ENCODE peak calls at places on chromosomes 13 and 19, in eight cellular contexts. One of them, this sample, is unnamed.

GRCh38 chr19:49486710-49487276 is 615 bp upstream of the RPL13A start:
- DNase-seq in pancreas: no peak
- DNase-seq in GM12865: no peak
- DNase-seq in nephron progenitor cell: no peak
- DNase-seq in body of pancreas: no peak
- DNase-seq in uterus: no peak
- DNase-seq in D721Med: no peak
- DNase-seq in natural killer cell: no peak
- DNase-seq in this sample: no peak

GRCh38 chr19:43229315-43229714 is 23.9 kb upstream of the PSG4 start:
- DNase-seq in pancreas: no peak
- DNase-seq in nephron progenitor cell: no peak
- DNase-seq in uterus: no peak
- DNase-seq in GM12865: no peak
- DNase-seq in natural killer cell: no peak
- DNase-seq in D721Med: no peak
- DNase-seq in body of pancreas: no peak
- DNase-seq in this sample: no peak

GRCh38 chr13:40792284-40793051 is 3.1 kb downstream of the SLC25A15 start:
- DNase-seq in pancreas: no peak
- DNase-seq in body of pancreas: no peak
- DNase-seq in uterus: no peak
- DNase-seq in nephron progenitor cell: no peak
- DNase-seq in D721Med: no peak
- DNase-seq in GM12865: peak; percentile 63
- DNase-seq in natural killer cell: no peak
- DNase-seq in this sample: no peak

GRCh38 chr13:74132768-74133656 is 1.2 kb downstream of the KLF12 start:
- DNase-seq in natural killer cell: peak; percentile 47
- DNase-seq in pancreas: no peak
- DNase-seq in nephron progenitor cell: peak; percentile 45
- DNase-seq in uterus: peak; percentile 25
- DNase-seq in D721Med: no peak
- DNase-seq in body of pancreas: peak; percentile 8
- DNase-seq in GM12865: peak; percentile 49
- DNase-seq in this sample: no peak

GRCh38 chr13:34017231-34017630 is 199.3 kb downstream of the RFC3 start:
- DNase-seq in D721Med: no peak
- DNase-seq in natural killer cell: no peak
- DNase-seq in nephron progenitor cell: no peak
- DNase-seq in GM12865: no peak
- DNase-seq in body of pancreas: no peak
- DNase-seq in uterus: no peak
- DNase-seq in pancreas: no peak
- DNase-seq in this sample: no peak

GRCh38 chr13:64640002-64640401 is 2590.1 kb downstream of the PCDH9 start:
- DNase-seq in body of pancreas: no peak
- DNase-seq in D721Med: no peak
- DNase-seq in pancreas: no peak
- DNase-seq in natural killer cell: no peak
- DNase-seq in GM12865: no peak
- DNase-seq in uterus: no peak
- DNase-seq in nephron progenitor cell: no peak
- DNase-seq in this sample: no peak

GRCh38 chr13:114011226-114011625 is 37.4 kb upstream of the C13orf46 start:
- DNase-seq in nephron progenitor cell: no peak
- DNase-seq in natural killer cell: no peak
- DNase-seq in D721Med: no peak
- DNase-seq in body of pancreas: no peak
- DNase-seq in GM12865: no peak
- DNase-seq in uterus: no peak
- DNase-seq in pancreas: no peak
- DNase-seq in this sample: no peak

GRCh38 chr13:66586489-66586888 is 643.6 kb downstream of the PCDH9 start:
- DNase-seq in D721Med: no peak
- DNase-seq in GM12865: no peak
- DNase-seq in body of pancreas: no peak
- DNase-seq in pancreas: no peak
- DNase-seq in uterus: no peak
- DNase-seq in natural killer cell: no peak
- DNase-seq in nephron progenitor cell: no peak
- DNase-seq in this sample: no peak

GRCh38 chr19:30567535-30568232 is 195.5 kb downstream of the ZNF536 start:
- DNase-seq in GM12865: no peak
- DNase-seq in nephron progenitor cell: peak; percentile 20
- DNase-seq in pancreas: no peak
- DNase-seq in natural killer cell: no peak
- DNase-seq in D721Med: no peak
- DNase-seq in body of pancreas: no peak
- DNase-seq in uterus: no peak
- DNase-seq in this sample: no peak

GRCh38 chr19:32594021-32594420 is 13.0 kb downstream of the PDCD5 start:
- DNase-seq in nephron progenitor cell: no peak
- DNase-seq in pancreas: no peak
- DNase-seq in D721Med: no peak
- DNase-seq in uterus: no peak
- DNase-seq in GM12865: no peak
- DNase-seq in body of pancreas: no peak
- DNase-seq in natural killer cell: no peak
- DNase-seq in this sample: no peak

GRCh38 chr19:16461630-16462051 is 10.1 kb downstream of the EPS15L1 start:
- DNase-seq in nephron progenitor cell: no peak
- DNase-seq in pancreas: no peak
- DNase-seq in body of pancreas: no peak
- DNase-seq in GM12865: no peak
- DNase-seq in D721Med: no peak
- DNase-seq in uterus: no peak
- DNase-seq in natural killer cell: no peak
- DNase-seq in this sample: no peak

GRCh38 chr13:70338608-70339007 is 230.4 kb upstream of the KLHL1 start:
- DNase-seq in uterus: no peak
- DNase-seq in body of pancreas: no peak
- DNase-seq in GM12865: no peak
- DNase-seq in nephron progenitor cell: no peak
- DNase-seq in natural killer cell: no peak
- DNase-seq in pancreas: no peak
- DNase-seq in D721Med: no peak
- DNase-seq in this sample: no peak

GRCh38 chr19:8609210-8610040 is 1.1 kb downstream of the ADAMTS10 start:
- DNase-seq in GM12865: no peak
- DNase-seq in nephron progenitor cell: peak; percentile 69
- DNase-seq in natural killer cell: peak; percentile 38
- DNase-seq in uterus: peak; percentile 52
- DNase-seq in body of pancreas: peak; percentile 59
- DNase-seq in D721Med: no peak
- DNase-seq in pancreas: peak; percentile 30
- DNase-seq in this sample: no peak

GRCh38 chr13:46575321-46575721 is 22.4 kb downstream of the LRCH1 start:
- DNase-seq in D721Med: no peak
- DNase-seq in natural killer cell: no peak
- DNase-seq in nephron progenitor cell: no peak
- DNase-seq in GM12865: peak; percentile 72
- DNase-seq in pancreas: no peak
- DNase-seq in uterus: no peak
- DNase-seq in body of pancreas: no peak
- DNase-seq in this sample: no peak

GRCh38 chr13:94515352-94515751 is 35.9 kb upstream of the DCT start:
- DNase-seq in uterus: no peak
- DNase-seq in D721Med: no peak
- DNase-seq in GM12865: no peak
- DNase-seq in body of pancreas: no peak
- DNase-seq in nephron progenitor cell: no peak
- DNase-seq in pancreas: no peak
- DNase-seq in natural killer cell: no peak
- DNase-seq in this sample: no peak

GRCh38 chr13:76754414-76754813 is 131.8 kb downstream of the KCTD12 start:
- DNase-seq in D721Med: no peak
- DNase-seq in nephron progenitor cell: no peak
- DNase-seq in GM12865: no peak
- DNase-seq in pancreas: no peak
- DNase-seq in natural killer cell: no peak
- DNase-seq in uterus: peak; percentile 34
- DNase-seq in body of pancreas: peak; percentile 36
- DNase-seq in this sample: no peak

GRCh38 chr13:98275711-98276171 is 98.7 kb upstream of the RNF113B start:
- DNase-seq in GM12865: no peak
- DNase-seq in D721Med: no peak
- DNase-seq in nephron progenitor cell: peak; percentile 36
- DNase-seq in body of pancreas: no peak
- DNase-seq in pancreas: no peak
- DNase-seq in natural killer cell: no peak
- DNase-seq in uterus: no peak
- DNase-seq in this sample: no peak

GRCh38 chr13:26075498-26075897 is 23.7 kb upstream of the SHISA2 start:
- DNase-seq in D721Med: no peak
- DNase-seq in body of pancreas: no peak
- DNase-seq in natural killer cell: no peak
- DNase-seq in uterus: no peak
- DNase-seq in GM12865: no peak
- DNase-seq in nephron progenitor cell: no peak
- DNase-seq in pancreas: no peak
- DNase-seq in this sample: peak; percentile 30
- TF ChIP-seq CTCF in D721Med: no peak
- TF ChIP-seq CTCF in body of pancreas: no peak
- TF ChIP-seq CTCF in natural killer cell: no peak
- TF ChIP-seq CTCF in uterus: no peak
- TF ChIP-seq CTCF in GM12865: no peak
- TF ChIP-seq CTCF in nephron progenitor cell: no peak
- TF ChIP-seq CTCF in pancreas: no peak
- TF ChIP-seq CTCF in this sample: no peak

GRCh38 chr19:22882797-22883196 is 50.7 kb downstream of the ZNF723 start:
- DNase-seq in nephron progenitor cell: no peak
- DNase-seq in body of pancreas: no peak
- DNase-seq in natural killer cell: no peak
- DNase-seq in GM12865: peak; percentile 3
- DNase-seq in pancreas: no peak
- DNase-seq in D721Med: peak; percentile 13
- DNase-seq in uterus: no peak
- DNase-seq in this sample: peak; percentile 28
- TF ChIP-seq CTCF in nephron progenitor cell: no peak
- TF ChIP-seq CTCF in body of pancreas: no peak
- TF ChIP-seq CTCF in natural killer cell: no peak
- TF ChIP-seq CTCF in GM12865: no peak
- TF ChIP-seq CTCF in pancreas: peak; percentile 18
- TF ChIP-seq CTCF in D721Med: peak; percentile 41
- TF ChIP-seq CTCF in uterus: peak; percentile 39
- TF ChIP-seq CTCF in this sample: no peak

GRCh38 chr19:7349961-7350711 is 1.4 kb downstream of the ARHGEF18 start:
- DNase-seq in D721Med: no peak
- DNase-seq in pancreas: no peak
- DNase-seq in nephron progenitor cell: no peak
- DNase-seq in body of pancreas: no peak
- DNase-seq in uterus: no peak
- DNase-seq in natural killer cell: peak; percentile 27
- DNase-seq in GM12865: peak; percentile 79
- DNase-seq in this sample: no peak
- TF ChIP-seq CTCF in D721Med: no peak
- TF ChIP-seq CTCF in pancreas: no peak
- TF ChIP-seq CTCF in nephron progenitor cell: no peak
- TF ChIP-seq CTCF in body of pancreas: no peak
- TF ChIP-seq CTCF in uterus: no peak
- TF ChIP-seq CTCF in natural killer cell: no peak
- TF ChIP-seq CTCF in GM12865: no peak
- TF ChIP-seq CTCF in this sample: no peak

GRCh38 chr13:110443633-110444225 is 117.8 kb downstream of the RAB20 start:
- DNase-seq in natural killer cell: no peak
- DNase-seq in GM12865: peak; percentile 71
- DNase-seq in body of pancreas: no peak
- DNase-seq in D721Med: no peak
- DNase-seq in nephron progenitor cell: no peak
- DNase-seq in pancreas: no peak
- DNase-seq in uterus: peak; percentile 47
- DNase-seq in this sample: no peak

GRCh38 chr13:110442946-110443632 is 118.4 kb downstream of the RAB20 start:
- DNase-seq in nephron progenitor cell: no peak
- DNase-seq in uterus: no peak
- DNase-seq in pancreas: no peak
- DNase-seq in body of pancreas: no peak
- DNase-seq in D721Med: no peak
- DNase-seq in GM12865: peak; percentile 20
- DNase-seq in natural killer cell: no peak
- DNase-seq in this sample: no peak

GRCh38 chr13:110445183-110445582 is 116.3 kb downstream of the RAB20 start:
- DNase-seq in body of pancreas: no peak
- DNase-seq in pancreas: no peak
- DNase-seq in natural killer cell: no peak
- DNase-seq in uterus: no peak
- DNase-seq in GM12865: peak; percentile 66
- DNase-seq in D721Med: no peak
- DNase-seq in nephron progenitor cell: no peak
- DNase-seq in this sample: no peak

GRCh38 chr13:110445722-110446569 is 115.6 kb downstream of the RAB20 start:
- DNase-seq in uterus: no peak
- DNase-seq in natural killer cell: no peak
- DNase-seq in D721Med: no peak
- DNase-seq in pancreas: no peak
- DNase-seq in GM12865: peak; percentile 26
- DNase-seq in nephron progenitor cell: no peak
- DNase-seq in body of pancreas: no peak
- DNase-seq in this sample: no peak

GRCh38 chr13:110444226-110444653 is 117.3 kb downstream of the RAB20 start:
- DNase-seq in GM12865: peak; percentile 79
- DNase-seq in D721Med: no peak
- DNase-seq in nephron progenitor cell: no peak
- DNase-seq in body of pancreas: no peak
- DNase-seq in pancreas: no peak
- DNase-seq in natural killer cell: no peak
- DNase-seq in uterus: peak; percentile 58
- DNase-seq in this sample: no peak
- TF ChIP-seq CTCF in GM12865: peak; percentile 17
- TF ChIP-seq CTCF in D721Med: no peak
- TF ChIP-seq CTCF in nephron progenitor cell: no peak
- TF ChIP-seq CTCF in body of pancreas: no peak
- TF ChIP-seq CTCF in pancreas: no peak
- TF ChIP-seq CTCF in natural killer cell: no peak
- TF ChIP-seq CTCF in uterus: peak; percentile 49
- TF ChIP-seq CTCF in this sample: peak; percentile 16

DNA sequence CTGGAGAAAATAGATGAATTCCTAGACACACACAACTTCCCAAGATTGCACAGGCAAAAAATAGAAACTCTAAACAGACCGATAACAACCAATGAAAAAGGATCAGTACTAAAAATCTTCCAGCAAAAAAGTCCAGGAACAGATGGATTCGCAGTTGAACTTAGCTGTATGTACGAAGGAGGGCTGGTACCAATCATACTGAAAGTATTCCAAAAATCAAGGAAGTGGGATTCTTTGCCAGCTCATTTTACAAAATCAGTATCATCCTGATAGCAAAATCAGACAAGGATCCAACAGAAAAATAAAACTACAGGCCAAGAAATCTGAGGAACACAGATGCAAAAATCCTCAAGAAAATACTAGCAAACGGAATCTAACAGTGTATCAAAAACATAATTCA is 6.5 kb upstream of the LILRB2 start:
- DNase-seq in nephron progenitor cell: no peak
- DNase-seq in pancreas: no peak
- DNase-seq in uterus: no peak
- DNase-seq in body of pancreas: no peak
- DNase-seq in natural killer cell: no peak
- DNase-seq in D721Med: no peak
- DNase-seq in GM12865: no peak
- DNase-seq in this sample: no peak
- TF ChIP-seq CTCF in nephron progenitor cell: no peak
- TF ChIP-seq CTCF in pancreas: no peak
- TF ChIP-seq CTCF in uterus: no peak
- TF ChIP-seq CTCF in body of pancreas: no peak
- TF ChIP-seq CTCF in natural killer cell: no peak
- TF ChIP-seq CTCF in D721Med: no peak
- TF ChIP-seq CTCF in GM12865: no peak
- TF ChIP-seq CTCF in this sample: no peak

This sample was measured in Caco-2.